ENCODE peak calls at places on chromosome 3, in eight cellular contexts. Z is stomach; D is KG1; P is transverse colon; N is stimulated activated CD4-positive, alpha-beta T cell treated with anti-CD3 and anti-CD28 coated beads, Interleukin-2, amount 100 ng/mL, for 48 hours; O is activated CD4-positive, alpha-beta T cell treated with anti-CD3 and anti-CD28 coated beads for 24 hours; B is NT2/D1; U is stimulated activated CD8-positive, alpha-beta memory T cell treated with anti-CD3 and anti-CD28 coated beads, Interleukin-7, amount 100 ng/mL, for 24 hours. Q is an unnamed sample.
A peak's percentile ranks its signal among the peaks of the same experiment; 100 is the strongest.

GRCh38 chr3:73143821-73144237 is 82.4 kb downstream of the EBLN2 start:
- DNase-seq in D (no peak), N (no peak), O (no peak), U (no peak), B (no peak), Z (no peak), P (no peak), Q (no peak)

GRCh38 chr3:122671543-122671942 is 9.1 kb upstream of the PARP14 start:
- DNase-seq in D (no peak), O (no peak), B (no peak), P (no peak), U (no peak), N (no peak), Z (no peak), Q (no peak)

GRCh38 chr3:113214917-113215595 is 3.7 kb downstream of the BOC start:
- DNase-seq in U (no peak), D (no peak), Z (no peak), O (no peak), P (no peak), N (no peak), B (no peak), Q (no peak)

GRCh38 chr3:71498053-71498452 is 85.5 kb downstream of the FOXP1 start:
- DNase-seq in N (no peak), O (no peak), B (no peak), P (no peak), Z (no peak), D (no peak), U (no peak), Q (no peak)

GRCh38 chr3:42516443-42516842 is 14.0 kb downstream of the VIPR1 start:
- DNase-seq in U (no peak), P (peak; percentile 81), O (no peak), N (no peak), D (no peak), Z (peak; percentile 40), B (no peak), Q (peak; percentile 86)

GRCh38 chr3:45167011-45167911 is 21.1 kb upstream of the CDCP1 start:
- DNase-seq in N (peak; percentile 71), D (peak; percentile 75), P (peak; percentile 92), U (peak; percentile 70), B (peak; percentile 98), Z (peak; percentile 92), O (peak; percentile 79), Q (peak; percentile 98)

GRCh38 chr3:124161453-124161852 is 169.5 kb upstream of the ROPN1 start:
- DNase-seq in B (no peak), U (no peak), N (no peak), D (no peak), Z (no peak), P (no peak), O (no peak), Q (peak; percentile 52)

GRCh38 chr3:56702487-56703315 is 19.6 kb upstream of the TASOR start:
- DNase-seq in O (no peak), P (peak; percentile 37), Z (peak; percentile 45), D (peak; percentile 47), U (no peak), N (peak; percentile 43), B (peak; percentile 42), Q (peak; percentile 70)

GRCh38 chr3:106860182-106860581 is 517.1 kb upstream of the CCDC54 start:
- DNase-seq in B (no peak), N (no peak), Z (no peak), U (no peak), P (no peak), O (no peak), D (no peak), Q (no peak)

GRCh38 chr3:8838765-8839423 is 69.5 kb upstream of the OXTR start:
- DNase-seq in N (no peak), D (no peak), Z (no peak), O (no peak), P (no peak), B (no peak), U (no peak), Q (no peak)

GRCh38 chr3:48402281-48402732 is 27.6 kb downstream of the PLXNB1 start:
- DNase-seq in D (no peak), O (no peak), Z (peak; percentile 59), N (no peak), P (peak; percentile 73), B (no peak), U (no peak), Q (no peak)

GRCh38 chr3:46564190-46565112 is 1.7 kb downstream of the LRRC2 start:
- DNase-seq in U (no peak), O (no peak), D (no peak), P (no peak), N (no peak), Z (no peak), B (no peak), Q (no peak)

GRCh38 chr3:19885468-19885867 is 48.5 kb downstream of the EFHB start:
- DNase-seq in U (no peak), B (peak; percentile 18), D (no peak), O (no peak), N (no peak), P (no peak), Z (no peak), Q (peak; percentile 44)

GRCh38 chr3:50194128-50194902 is 2.9 kb downstream of the GNAT1 start:
- DNase-seq in D (no peak), P (peak; percentile 74), O (peak; percentile 66), U (peak; percentile 59), Z (peak; percentile 73), N (peak; percentile 66), B (no peak), Q (peak; percentile 53)

GRCh38 chr3:97949743-97950142 is 22.5 kb downstream of the RIOX2 start:
- DNase-seq in N (no peak), Z (no peak), O (no peak), D (no peak), P (no peak), U (no peak), B (no peak), Q (no peak)

GRCh38 chr3:62214850-62215249 is 158.5 kb downstream of the FEZF2 start:
- DNase-seq in N (no peak), O (no peak), Z (no peak), B (no peak), D (no peak), U (no peak), P (no peak), Q (peak; percentile 6)

GRCh38 chr3:65356331-65357286 is 668.8 kb upstream of the ADAMTS9 start:
- DNase-seq in D (no peak), N (no peak), B (no peak), P (peak; percentile 10), O (no peak), U (no peak), Z (no peak), Q (no peak)

GRCh38 chr3:58403513-58404109 is 30.0 kb downstream of the PDHB start:
- DNase-seq in D (no peak), B (no peak), Z (no peak), N (no peak), P (no peak), U (no peak), O (no peak), Q (no peak)

GRCh38 chr3:50139308-50139707 is 15.8 kb upstream of the SEMA3F start:
- DNase-seq in D (no peak), Z (no peak), B (no peak), P (no peak), N (no peak), U (no peak), O (no peak), Q (no peak)

GRCh38 chr3:71163216-71163918 is 420.2 kb downstream of the FOXP1 start:
- DNase-seq in N (no peak), D (no peak), Z (peak; percentile 63), U (no peak), P (no peak), O (no peak), B (no peak), Q (no peak)

GRCh38 chr3:126208618-126209256 is 28.4 kb upstream of the ALDH1L1 start:
- DNase-seq in U (no peak), N (no peak), B (no peak), Z (peak; percentile 84), O (no peak), D (no peak), P (peak; percentile 85), Q (peak; percentile 66)

GRCh38 chr3:114839476-114839875 is 307.6 kb downstream of the ZBTB20 start:
- DNase-seq in N (no peak), U (no peak), B (no peak), Z (no peak), O (no peak), D (no peak), P (no peak), Q (no peak)

GRCh38 chr3:187737401-187738088 is 7.7 kb downstream of the BCL6 start:
- DNase-seq in P (peak; percentile 77), N (peak; percentile 47), D (no peak), B (no peak), U (no peak), Z (peak; percentile 80), O (no peak), Q (peak; percentile 63)

GRCh38 chr3:90092994-90093393 is 985.6 kb downstream of the EPHA3 start:
- DNase-seq in O (no peak), D (no peak), Z (no peak), B (no peak), N (no peak), P (no peak), U (no peak), Q (peak; percentile 8)

GRCh38 chr3:80227216-80227615 is 459.4 kb upstream of the ROBO1 start:
- DNase-seq in D (no peak), U (no peak), O (no peak), Z (no peak), P (no peak), B (no peak), N (no peak), Q (no peak)

GRCh38 chr3:83868909-83869567 is 1089.8 kb upstream of the CADM2 start:
- DNase-seq in B (no peak), D (no peak), P (no peak), U (no peak), O (no peak), N (no peak), Z (no peak), Q (no peak)

GRCh38 chr3:152400912-152401311 is 132.2 kb downstream of the MBNL1 start:
- DNase-seq in P (no peak), B (no peak), D (no peak), N (no peak), Z (no peak), O (no peak), U (no peak), Q (no peak)

GRCh38 chr3:108486272-108486787 is 24.1 kb downstream of the MYH15 start:
- DNase-seq in D (no peak), B (no peak), Z (no peak), P (no peak), O (no peak), U (no peak), N (no peak), Q (no peak)

GRCh38 chr3:155457591-155457990 is 164.1 kb upstream of the STRIT1 start:
- DNase-seq in B (no peak), D (no peak), Z (no peak), O (no peak), U (no peak), P (no peak), N (no peak), Q (no peak)

GRCh38 chr3:72368331-72368975 is 479.8 kb downstream of the SHQ1 start:
- DNase-seq in B (no peak), U (no peak), O (no peak), P (no peak), N (no peak), Z (no peak), D (no peak), Q (no peak)

GRCh38 chr3:31895471-31895870 is 85.6 kb downstream of the OSBPL10 start:
- DNase-seq in Z (no peak), B (no peak), D (no peak), N (no peak), O (no peak), U (no peak), P (no peak), Q (no peak)

GRCh38 chr3:146160233-146160963 is 586 bp downstream of the PLOD2 start:
- DNase-seq in D (peak; percentile 43), U (no peak), P (peak; percentile 66), B (peak; percentile 76), Z (peak; percentile 66), O (no peak), N (no peak), Q (peak; percentile 74)